ENCODE peak calls at places on chromosomes 6 and 20, in six cellular contexts. T is transverse colon; Q is NCI-H524; Y is HT1080; Z is M059J; P is activated naive CD4-positive, alpha-beta T cell treated with anti-CD3 and anti-CD28 coated beads, Interleukin-2, amount 10 ng/mL, durations not matched to agents 7 days and 5 days. S is an unnamed sample.

GRCh38 chr6:166937716-166938115 is 18.6 kb downstream of the RNASET2 start:
- DNase-seq in Q (no peak), T (no peak), Y (no peak), P (no peak), Z (no peak), S (no peak)

GRCh38 chr20:17316316-17317038 is 89.6 kb downstream of the PCSK2 start:
- DNase-seq in Z (no peak), Y (no peak), Q (no peak), P (no peak), T (no peak), S (no peak)

GRCh38 chr6:169527306-169527705 is 174.5 kb downstream of the WDR27 start:
- DNase-seq in T (no peak), Z (peak; percentile 47), Q (no peak), P (no peak), Y (no peak), S (no peak)

GRCh38 chr6:28983838-28984237 is 21.3 kb downstream of the ZNF311 start:
- DNase-seq in Z (no peak), P (no peak), Y (no peak), T (no peak), Q (no peak), S (no peak)

GRCh38 chr20:11726021-11726420 is 191.7 kb upstream of the BTBD3 start:
- DNase-seq in Z (peak; percentile 13), T (no peak), Y (no peak), P (no peak), Q (no peak), S (no peak)

GRCh38 chr6:129730477-129731165 is 20.6 kb upstream of the ARHGAP18 start:
- DNase-seq in T (no peak), Z (peak; percentile 56), Q (peak; percentile 26), Y (peak; percentile 57), P (peak; percentile 50), S (no peak)

GRCh38 chr6:27374824-27375612 is 13.5 kb upstream of the ZNF391 start:
- DNase-seq in Y (peak; percentile 51), P (peak; percentile 78), Z (peak; percentile 84), T (peak; percentile 85), Q (peak; percentile 30), S (peak; percentile 84)

GRCh38 chr20:45963059-45964011 is 8.7 kb downstream of the ZNF335 start:
- DNase-seq in Y (peak; percentile 46), T (no peak), P (peak; percentile 16), Z (peak; percentile 66), Q (no peak), S (peak; percentile 18)

S was measured in tibial artery.